ENCODE peak calls at places on chromosomes 6 and 20, in ten cellular contexts. Q is cardiac muscle cell; Z is neuronal stem cell; J is Peyer's patch; I is fibroblast of lung; Y is CD8-positive, alpha-beta memory T cell; C is naive thymus-derived CD4-positive, alpha-beta T cell; D is SJSA1; U is right cardiac atrium; K is neural progenitor cell. L is an unnamed sample.

GRCh38 chr6:73688351-73688750 is 7.7 kb upstream of the CD109 start:
- DNase-seq in D (no peak), Y (no peak), I (no peak), K (peak; percentile 23), C (no peak), Q (no peak), Z (no peak), J (no peak), U (no peak), L (no peak)

GRCh38 chr20:57450931-57451330 is 59.7 kb downstream of the RBM38 start:
- DNase-seq in K (no peak), I (no peak), D (no peak), J (peak; percentile 41), Y (no peak), C (no peak), Q (no peak), U (peak; percentile 47), Z (no peak), L (no peak)

GRCh38 chr6:41344865-41345264 is 9.5 kb downstream of the NCR2 start:
- DNase-seq in Q (no peak), Y (peak; percentile 61), C (no peak), J (no peak), U (no peak), D (peak; percentile 8), Z (no peak), K (no peak), I (no peak), L (no peak)

GRCh38 chr20:62122659-62123449 is 579 bp downstream of the LSM14B start:
- DNase-seq in J (peak; percentile 50), K (peak; percentile 61), Q (peak; percentile 60), D (no peak), U (peak; percentile 72), I (no peak), C (peak; percentile 55), Z (no peak), Y (peak; percentile 64), L (no peak)

GRCh38 chr20:3563113-3563512 is 92.3 kb downstream of the ATRN start:
- DNase-seq in I (no peak), Z (no peak), K (no peak), U (no peak), Q (no peak), J (no peak), D (no peak), C (no peak), Y (no peak), L (no peak)

GRCh38 chr6:132382630-132383175 is 18.6 kb downstream of the MOXD1 start:
- DNase-seq in K (no peak), U (no peak), I (no peak), Z (no peak), Y (no peak), J (no peak), C (no peak), Q (no peak), D (no peak), L (no peak)

GRCh38 chr6:122548281-122548680 is 61.9 kb upstream of the PKIB start:
- DNase-seq in K (no peak), C (no peak), Q (no peak), U (no peak), I (no peak), Y (no peak), J (no peak), D (no peak), Z (no peak), L (no peak)

GRCh38 chr6:157769776-157770430 is 53.1 kb upstream of the SNX9 start:
- DNase-seq in Q (no peak), C (no peak), K (no peak), Z (no peak), J (no peak), Y (no peak), D (no peak), U (no peak), I (no peak), L (no peak)

GRCh38 chr6:31874836-31875572 is 3.8 kb downstream of the SLC44A4 start:
- DNase-seq in Q (no peak), Y (no peak), J (no peak), K (no peak), I (no peak), Z (no peak), U (no peak), C (no peak), D (no peak), L (no peak)

GRCh38 chr6:12289655-12290489 is at the start of gene EDN1:
- DNase-seq in Y (peak; percentile 53), Q (peak; percentile 86), C (peak; percentile 61), D (peak; percentile 95), J (peak; percentile 48), Z (peak; percentile 73), K (peak; percentile 95), U (peak; percentile 90), I (peak; percentile 88), L (peak; percentile 59)

GRCh38 chr6:36679043-36679821 is 718 bp downstream of the CDKN1A start:
- DNase-seq in Y (peak; percentile 56), D (peak; percentile 71), Q (peak; percentile 51), Z (peak; percentile 39), U (peak; percentile 90), I (peak; percentile 57), K (peak; percentile 63), C (peak; percentile 52), J (peak; percentile 30), L (no peak)

GRCh38 chr6:12369355-12369754 is 79.2 kb downstream of the EDN1 start:
- DNase-seq in D (no peak), Q (no peak), U (no peak), J (no peak), C (no peak), K (no peak), Y (no peak), I (no peak), Z (no peak), L (no peak)

GRCh38 chr6:150175611-150176151 is 32.8 kb downstream of the PPP1R14C start:
- DNase-seq in Q (no peak), Z (no peak), Y (no peak), I (no peak), D (no peak), U (no peak), C (no peak), K (no peak), J (no peak), L (no peak)

GRCh38 chr20:43799150-43799711 is 72.4 kb upstream of the GTSF1L start:
- DNase-seq in K (no peak), I (no peak), Z (no peak), C (no peak), Q (no peak), U (no peak), Y (no peak), D (no peak), J (no peak), L (peak; percentile 28)

GRCh38 chr6:4922488-4923037 is 81.3 kb downstream of the RPP40 start:
- DNase-seq in D (no peak), C (no peak), J (no peak), Q (no peak), K (no peak), Z (no peak), Y (no peak), I (no peak), U (no peak), L (no peak)

GRCh38 chr20:59031326-59032022 is 661 bp downstream of the ATP5F1E start:
- DNase-seq in U (no peak), I (no peak), Y (no peak), K (no peak), Q (no peak), C (no peak), J (no peak), D (no peak), Z (no peak), L (no peak)

GRCh38 chr6:79713701-79714322 is 82.7 kb downstream of the SH3BGRL2 start:
- DNase-seq in Z (peak; percentile 44), I (peak; percentile 29), J (no peak), D (peak; percentile 53), Q (peak; percentile 76), Y (peak; percentile 60), U (peak; percentile 54), K (peak; percentile 78), C (peak; percentile 22), L (no peak)

GRCh38 chr6:3075522-3076113 is 7.3 kb downstream of the RIPK1 start:
- DNase-seq in Q (no peak), U (no peak), D (no peak), Y (no peak), C (no peak), K (no peak), J (no peak), I (no peak), Z (no peak), L (no peak)

GRCh38 chr20:63533871-63534393 is 3.2 kb downstream of the PTK6 start:
- DNase-seq in Z (no peak), Y (peak; percentile 47), I (no peak), J (no peak), Q (no peak), K (no peak), D (no peak), U (peak; percentile 34), C (no peak), L (no peak)
- H3K27ac ChIP-seq in Z (no peak overlapping the region), Y (no peak overlapping the region), I (no peak overlapping the region), J (no peak overlapping the region), Q (no peak overlapping the region), K (no peak overlapping the region), D (no peak overlapping the region), U (no peak overlapping the region), C (no peak overlapping the region), L (no peak overlapping the region)

GRCh38 chr20:17651761-17652388 is 30.2 kb downstream of the RRBP1 start:
- DNase-seq in D (no peak), Z (no peak), K (no peak), U (peak; percentile 22), I (no peak), C (no peak), Y (no peak), J (no peak), Q (no peak), L (no peak)
- H3K27ac ChIP-seq in D (no peak overlapping the region), Z (no peak overlapping the region), K (no peak overlapping the region), U (no peak overlapping the region), I (no peak overlapping the region), C (no peak overlapping the region), Y (no peak overlapping the region), J (no peak overlapping the region), Q (no peak overlapping the region), L (no peak overlapping the region)

DNA sequence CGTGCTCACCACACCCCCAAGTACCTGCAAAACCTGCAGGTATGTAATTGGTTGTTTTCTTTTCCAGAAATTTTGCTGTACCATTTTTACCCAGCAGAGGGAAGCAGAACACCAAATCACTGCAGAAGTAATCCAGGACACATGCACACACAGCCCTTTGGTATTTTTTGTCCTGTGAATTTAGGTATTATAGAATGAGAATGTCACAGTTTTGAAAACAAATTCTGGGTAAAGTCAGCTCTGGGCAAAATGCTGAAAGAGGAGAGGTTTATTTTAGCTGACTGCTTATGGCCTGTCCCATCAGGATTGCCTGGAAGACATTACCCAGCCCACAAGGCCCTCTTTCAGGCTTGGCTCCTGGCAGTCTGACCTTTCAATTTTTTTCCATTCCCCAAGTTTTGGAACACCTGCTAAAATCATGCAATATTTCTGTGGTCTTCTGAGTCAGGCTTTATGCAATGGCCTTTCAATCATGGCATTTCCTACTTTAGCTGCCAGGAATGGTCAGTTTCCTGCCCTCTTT is 3.5 kb upstream of the EFHC1 start:
- DNase-seq in Z (peak; percentile 69), C (no peak), I (peak; percentile 66), J (no peak), K (peak; percentile 56), Q (peak; percentile 52), D (no peak), Y (peak; percentile 61), U (no peak), L (peak; percentile 21)
- H3K27ac ChIP-seq in Z (no peak overlapping the region), C (no peak overlapping the region), I (peak overlapping the region; percentile 44), J (no peak overlapping the region), K (no peak overlapping the region), Q (peak overlapping the region; percentile 30), D (peak overlapping the region; percentile 75), Y (no peak overlapping the region), U (peak overlapping the region; percentile 91), L (no peak overlapping the region)

GRCh38 chr20:64156886-64157875 is 7.1 kb upstream of the MYT1 start:
- DNase-seq in I (no peak), J (no peak), U (peak; percentile 34), K (no peak), D (no peak), Q (no peak), C (no peak), Y (no peak), Z (no peak), L (no peak)
- H3K27ac ChIP-seq in I (no peak overlapping the region), J (no peak overlapping the region), U (no peak overlapping the region), K (no peak overlapping the region), D (no peak overlapping the region), Q (no peak overlapping the region), C (no peak overlapping the region), Y (no peak overlapping the region), Z (no peak overlapping the region), L (peak overlapping the region; percentile 82)